ENCODE peak calls at places on chromosomes 12 and 14, in seven cellular contexts. B is A549, T is Panc1, Q is HCT116, G is SK-N-SH, F is GM23338, I is HepG2. Y is an unnamed sample.
A peak's percentile ranks its signal among the peaks of the same experiment; 100 is the strongest.

GRCh38 chr14:64845878-64846277 is 33.8 kb downstream of the SPTB start:
- DNase-seq in B (no peak), T (no peak), Q (no peak), G (peak; percentile 41), F (peak; percentile 46), I (no peak), Y (no peak)

GRCh38 chr14:72925815-72926291 is 411 bp upstream of the DCAF4 start:
- DNase-seq in B (no peak), T (no peak), Q (no peak), G (no peak), F (no peak), I (no peak), Y (no peak)

GRCh38 chr12:96500686-96501085 is 11.3 kb downstream of the CFAP54 start:
- DNase-seq in B (no peak), T (no peak), Q (no peak), G (no peak), F (no peak), I (no peak), Y (no peak)

GRCh38 chr14:59503256-59503655 is 18.9 kb downstream of the JKAMP start:
- DNase-seq in B (no peak), T (no peak), Q (no peak), G (no peak), F (no peak), I (no peak), Y (no peak)

GRCh38 chr12:121812320-121812871 is 8.6 kb downstream of the SETD1B start:
- DNase-seq in B (peak; percentile 92), T (no peak), Q (no peak), G (peak; percentile 95), F (peak; percentile 89), I (no peak), Y (no peak)

GRCh38 chr14:91839754-91840153 is 27.6 kb downstream of the TC2N start:
- DNase-seq in B (no peak), T (no peak), Q (no peak), G (no peak), F (no peak), I (no peak), Y (no peak)

GRCh38 chr12:113152835-113153814 is 3.6 kb downstream of the CFAP73 start:
- DNase-seq in B (peak; percentile 92), T (peak; percentile 47), Q (peak; percentile 54), G (peak; percentile 93), F (peak; percentile 87), I (peak; percentile 55), Y (peak; percentile 73)

GRCh38 chr14:102993523-102993922 is 63.8 kb downstream of the CDC42BPB start:
- DNase-seq in B (peak; percentile 89), T (peak; percentile 46), Q (peak; percentile 57), G (no peak), F (no peak), I (peak; percentile 4), Y (no peak)

GRCh38 chr12:106080111-106080732 is 58.5 kb downstream of the NUAK1 start:
- DNase-seq in B (no peak), T (no peak), Q (no peak), G (no peak), F (no peak), I (no peak), Y (no peak)

GRCh38 chr12:78697817-78698415 is 166.7 kb upstream of the SYT1 start:
- DNase-seq in B (no peak), T (no peak), Q (no peak), G (no peak), F (no peak), I (no peak), Y (no peak)

GRCh38 chr14:21069388-21070082 is 569 bp upstream of the ARHGEF40 start:
- DNase-seq in B (peak; percentile 19), T (no peak), Q (no peak), G (peak; percentile 77), F (peak; percentile 91), I (peak; percentile 85), Y (no peak)

GRCh38 chr12:116697305-116698130 is 40.4 kb downstream of the SPRING1 start:
- DNase-seq in B (peak; percentile 81), T (no peak), Q (peak; percentile 40), G (peak; percentile 55), F (peak; percentile 83), I (peak; percentile 57), Y (peak; percentile 44)

GRCh38 chr12:3489057-3489456 is 1.9 kb upstream of the PRMT8 start:
- DNase-seq in B (no peak), T (no peak), Q (no peak), G (no peak), F (no peak), I (no peak), Y (no peak)

GRCh38 chr14:51996148-51996746 is 6.9 kb downstream of the RTRAF start:
- DNase-seq in B (no peak), T (no peak), Q (no peak), G (no peak), F (peak; percentile 56), I (no peak), Y (no peak)

GRCh38 chr12:106429043-106429552 is 71.5 kb downstream of the POLR3B start:
- DNase-seq in B (no peak), T (no peak), Q (no peak), G (no peak), F (no peak), I (no peak), Y (no peak)

GRCh38 chr12:57740656-57741412 is 2.3 kb upstream of the AGAP2 start:
- DNase-seq in B (no peak), T (no peak), Q (no peak), G (no peak), F (no peak), I (no peak), Y (peak; percentile 84)

GRCh38 chr14:102866982-102867761 is 55.3 kb upstream of the AMN start:
- DNase-seq in B (no peak), T (no peak), Q (no peak), G (no peak), F (no peak), I (no peak), Y (no peak)

GRCh38 chr12:15268927-15269552 is 47.8 kb upstream of the RERG start:
- DNase-seq in B (peak; percentile 62), T (peak; percentile 22), Q (peak; percentile 62), G (peak; percentile 67), F (peak; percentile 73), I (peak; percentile 64), Y (peak; percentile 37)

GRCh38 chr14:61090432-61091216 is 109.6 kb downstream of the SLC38A6 start:
- DNase-seq in B (no peak), T (no peak), Q (no peak), G (no peak), F (no peak), I (no peak), Y (no peak)

GRCh38 chr12:123363385-123363742 is 1.3 kb downstream of the SBNO1 start:
- DNase-seq in B (peak; percentile 23), T (no peak), Q (no peak), G (peak; percentile 31), F (no peak), I (no peak), Y (no peak)

DNA sequence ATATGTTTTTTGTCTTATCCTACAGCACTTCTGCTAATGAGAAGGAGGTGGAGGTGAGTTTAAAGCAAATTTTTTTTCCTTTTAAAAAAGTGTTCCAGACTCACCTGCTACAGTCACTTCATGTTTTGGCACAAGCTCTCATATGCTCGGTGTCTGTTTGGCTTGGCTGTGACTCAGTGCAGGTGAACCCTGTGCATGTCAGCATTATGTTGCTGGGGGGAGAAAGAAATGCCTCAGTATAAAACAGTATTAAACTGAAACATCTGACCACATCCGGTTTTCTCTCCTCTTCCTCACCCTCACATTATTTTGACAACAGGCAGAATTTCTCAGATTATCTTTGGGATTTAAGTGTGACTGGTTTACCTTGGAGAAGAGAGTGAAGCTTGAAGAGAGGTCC is 105.2 kb downstream of the DNAI7 start:
- DNase-seq in B (no peak), T (no peak), Q (no peak), G (no peak), F (no peak), I (no peak), Y (no peak)
- TF ChIP-seq REST in B (no peak), T (no peak), Q (no peak), G (no peak), F (no peak), I (no peak), Y (no peak)

DNA sequence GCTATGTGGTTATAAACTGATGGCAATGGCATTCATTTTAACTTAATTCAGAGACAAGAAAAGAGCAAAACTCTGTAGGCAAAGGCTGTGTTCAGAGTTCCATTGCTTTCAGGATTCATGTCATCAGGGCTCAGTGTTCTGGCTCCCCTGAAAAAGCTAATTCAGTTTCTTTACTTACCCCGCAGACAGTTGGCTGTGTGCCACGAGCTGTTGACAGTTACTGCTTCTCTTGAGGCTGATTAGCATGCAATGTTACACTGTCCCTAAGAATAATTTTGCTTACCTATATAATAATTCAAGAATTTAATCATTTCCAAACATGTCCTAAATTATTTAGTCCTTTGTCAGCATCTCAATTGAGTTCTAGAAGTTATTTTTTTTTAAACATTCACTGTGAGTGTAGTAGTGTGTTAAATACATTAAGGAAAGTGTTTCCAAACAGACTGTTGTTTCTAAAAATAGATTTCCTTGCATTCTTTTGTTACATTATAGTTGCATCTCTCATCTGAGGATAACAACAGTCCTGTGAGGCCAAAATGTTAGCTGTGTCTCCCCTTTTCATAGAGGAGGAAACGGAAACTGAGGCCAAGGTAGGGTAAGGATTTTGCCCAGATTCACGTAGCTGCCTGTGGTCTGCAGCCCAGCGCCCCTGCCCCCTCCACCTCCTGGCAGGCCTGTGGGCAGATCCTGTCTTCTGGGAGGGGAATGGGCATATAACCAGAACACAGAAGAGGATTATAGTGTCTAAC is 98.6 kb downstream of the PELI2 start:
- DNase-seq in B (no peak), T (no peak), Q (no peak), G (no peak), F (no peak), I (no peak), Y (peak; percentile 89)
- TF ChIP-seq REST in B (no peak), T (no peak), Q (no peak), G (no peak), F (no peak), I (no peak), Y (no peak)

DNA sequence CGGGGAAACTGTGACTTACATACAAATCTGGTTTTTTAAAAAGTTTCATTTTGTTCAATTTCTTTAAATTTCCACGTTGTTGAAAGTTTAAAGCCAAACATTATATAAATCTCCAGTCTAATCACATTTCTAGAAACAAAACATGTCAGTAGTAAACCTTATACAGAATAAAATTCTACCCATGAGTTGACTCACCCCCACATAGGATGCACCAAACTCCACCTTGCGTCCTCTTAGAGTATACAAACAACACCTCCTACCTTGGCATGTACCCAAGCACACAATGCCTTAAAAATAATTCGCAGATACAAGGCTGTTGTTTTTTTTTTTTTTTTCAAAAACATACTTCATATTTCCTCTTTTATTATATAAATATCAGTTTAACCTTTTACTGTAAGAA is 3.4 kb downstream of the FBXL14 start:
- DNase-seq in B (peak; percentile 67), T (no peak), Q (no peak), G (no peak), F (no peak), I (no peak), Y (no peak)
- TF ChIP-seq REST in B (no peak), T (no peak), Q (no peak), G (no peak), F (no peak), I (no peak), Y (no peak)

DNA sequence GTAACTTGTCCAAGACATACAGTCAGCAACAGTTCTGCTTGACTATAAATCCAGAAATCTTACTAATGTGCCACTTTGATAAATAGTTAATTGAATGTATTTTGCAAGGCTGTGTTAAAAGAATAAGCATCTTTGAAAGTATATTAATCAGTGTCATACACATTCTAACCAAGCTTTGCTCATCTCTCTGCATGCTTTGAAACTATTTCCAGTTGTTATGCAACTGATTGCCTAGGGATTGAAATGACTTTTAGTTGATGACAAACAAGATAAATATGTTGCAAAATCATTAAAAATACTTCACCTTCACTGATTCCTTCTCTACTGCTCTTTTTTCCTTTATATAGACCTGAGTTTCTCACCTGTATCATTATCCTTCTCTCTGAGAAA is 91.3 kb downstream of the AEBP2 start:
- DNase-seq in B (no peak), T (no peak), Q (no peak), G (no peak), F (no peak), I (no peak), Y (no peak)
- TF ChIP-seq REST in B (no peak), T (no peak), Q (no peak), G (no peak), F (no peak), I (no peak), Y (no peak)